ENCODE peak calls at places on chromosomes 6 and 20, in seven cellular contexts. Y, L, G, H, C, M and A are unnamed samples.

GRCh38 chr6:91781946-91782345 is 1195.1 kb upstream of the MAP3K7 start:
- DNase-seq in Y (no peak), L (no peak), G (no peak), H (peak), C (no peak), M (no peak), A (peak)

GRCh38 chr6:116616757-116617093 is 446 bp downstream of the RSPH4A start:
- DNase-seq in Y (peak), L (no peak), G (peak), H (no peak), C (no peak), M (no peak), A (no peak)

GRCh38 chr6:77455271-77455670 is 8.0 kb downstream of the HTR1B start:
- DNase-seq in Y (no peak), L (no peak), G (no peak), H (no peak), C (peak), M (no peak), A (no peak)

GRCh38 chr20:51738877-51739447 is 29.2 kb downstream of the ATP9A start:
- DNase-seq in Y (no peak), L (no peak), G (no peak), H (peak), C (no peak), M (peak), A (no peak)

GRCh38 chr6:130233332-130233731 is 10.6 kb upstream of the SAMD3 start:
- DNase-seq in Y (peak), L (peak), G (no peak), H (no peak), C (no peak), M (no peak), A (no peak)

GRCh38 chr6:13098006-13098405 is 230.3 kb downstream of the TBC1D7 start:
- DNase-seq in Y (no peak), L (no peak), G (no peak), H (no peak), C (no peak), M (no peak), A (no peak)

GRCh38 chr6:145887969-145888368 is 73.4 kb upstream of the FBXO30 start:
- DNase-seq in Y (peak), L (no peak), G (peak), H (peak), C (peak), M (peak), A (no peak)

GRCh38 chr6:165049362-165049761 is 260.0 kb downstream of the C6orf118 start:
- DNase-seq in Y (peak), L (no peak), G (no peak), H (peak), C (peak), M (peak), A (peak)

GRCh38 chr6:1855890-1856289 is 246.2 kb downstream of the FOXC1 start:
- DNase-seq in Y (no peak), L (no peak), G (no peak), H (no peak), C (no peak), M (no peak), A (no peak)

GRCh38 chr6:37653933-37654565 is 43.6 kb downstream of the MDGA1 start:
- DNase-seq in Y (peak), L (no peak), G (no peak), H (peak), C (no peak), M (peak), A (peak)

GRCh38 chr20:38842558-38842981 is 37.1 kb downstream of the PPP1R16B start:
- DNase-seq in Y (peak), L (no peak), G (no peak), H (no peak), C (no peak), M (no peak), A (no peak)

GRCh38 chr6:125300992-125301434 is 754 bp downstream of the HDDC2 start:
- DNase-seq in Y (peak), L (no peak), G (no peak), H (peak), C (peak), M (peak), A (no peak)

GRCh38 chr6:38033442-38033982 is 214.0 kb downstream of the ZFAND3 start:
- DNase-seq in Y (no peak), L (no peak), G (no peak), H (no peak), C (no peak), M (no peak), A (no peak)

GRCh38 chr20:25863536-25864325 is 167.1 kb upstream of the ZNF337 start:
- DNase-seq in Y (peak), L (no peak), G (no peak), H (peak), C (peak), M (peak), A (no peak)

GRCh38 chr20:19945732-19946670 is 71.2 kb upstream of the NAA20 start:
- DNase-seq in Y (no peak), L (no peak), G (no peak), H (no peak), C (peak), M (no peak), A (no peak)

GRCh38 chr6:136503303-136503702 is 46.9 kb downstream of the MAP7 start:
- DNase-seq in Y (peak), L (no peak), G (no peak), H (no peak), C (no peak), M (no peak), A (no peak)

GRCh38 chr6:168073937-168074730 is 4.9 kb downstream of the FRMD1 start:
- DNase-seq in Y (no peak), L (no peak), G (no peak), H (no peak), C (no peak), M (no peak), A (no peak)

GRCh38 chr20:58553841-58554240 is 38.6 kb upstream of the APCDD1L start:
- DNase-seq in Y (no peak), L (peak), G (peak), H (no peak), C (peak), M (no peak), A (no peak)

GRCh38 chr6:27687154-27688013 is 214.5 kb upstream of the ZNF184 start:
- DNase-seq in Y (peak), L (peak), G (peak), H (peak), C (peak), M (peak), A (peak)

GRCh38 chr20:3818155-3819151 is 1.9 kb upstream of the AP5S1 start:
- DNase-seq in Y (peak), L (peak), G (peak), H (peak), C (peak), M (peak), A (peak)

GRCh38 chr20:47360489-47361267 is 4.2 kb upstream of the ZMYND8 start:
- DNase-seq in Y (peak), L (peak), G (peak), H (peak), C (peak), M (peak), A (peak)

GRCh38 chr6:132750455-132751248 is 7.1 kb downstream of the VNN2 start:
- DNase-seq in Y (no peak), L (no peak), G (no peak), H (no peak), C (no peak), M (no peak), A (no peak)

GRCh38 chr6:56789879-56790278 is 147.2 kb upstream of the DST start:
- DNase-seq in Y (no peak), L (no peak), G (no peak), H (peak), C (no peak), M (no peak), A (no peak)

GRCh38 chr20:37406010-37406998 is 60.4 kb downstream of the SRC start:
- DNase-seq in Y (peak), L (no peak), G (no peak), H (peak), C (peak), M (peak), A (peak)
- TF ChIP-seq CTCF in Y (no peak), L (no peak), G (no peak), H (no peak), C (no peak), M (no peak), A (no peak)

DNA sequence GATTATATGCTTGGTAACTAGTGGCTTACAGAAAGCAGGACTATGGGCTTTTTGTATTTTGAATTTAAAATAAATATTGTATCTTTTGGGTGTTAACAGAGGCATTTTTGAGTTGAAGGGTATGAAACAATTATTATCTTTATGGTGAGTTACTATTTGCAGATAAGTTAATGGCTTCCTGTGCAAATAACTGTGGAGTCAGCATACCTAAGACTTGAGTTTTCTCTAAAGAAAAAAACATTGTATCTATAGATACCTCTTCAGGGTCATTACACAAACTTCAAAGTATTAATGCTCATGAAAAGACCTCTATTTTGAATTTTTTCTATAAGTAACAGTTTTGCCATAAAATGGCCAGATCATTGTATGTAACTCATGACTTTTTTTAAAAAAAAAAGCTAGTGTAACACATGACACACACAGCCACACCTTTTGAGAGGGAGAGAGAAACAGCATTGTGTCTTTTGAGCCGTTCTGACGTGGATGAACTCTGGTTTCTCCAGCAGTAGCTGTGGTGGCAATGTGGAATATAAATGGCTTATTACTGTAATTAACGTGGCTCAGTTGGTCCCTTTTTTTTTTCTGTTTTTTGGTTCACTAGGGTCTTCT is 36.3 kb downstream of the PLEKHG1 start:
- DNase-seq in Y (no peak), L (no peak), G (no peak), H (no peak), C (no peak), M (no peak), A (no peak)
- TF ChIP-seq CTCF in Y (no peak), L (no peak), G (no peak), H (no peak), C (no peak), M (no peak), A (no peak)

DNA sequence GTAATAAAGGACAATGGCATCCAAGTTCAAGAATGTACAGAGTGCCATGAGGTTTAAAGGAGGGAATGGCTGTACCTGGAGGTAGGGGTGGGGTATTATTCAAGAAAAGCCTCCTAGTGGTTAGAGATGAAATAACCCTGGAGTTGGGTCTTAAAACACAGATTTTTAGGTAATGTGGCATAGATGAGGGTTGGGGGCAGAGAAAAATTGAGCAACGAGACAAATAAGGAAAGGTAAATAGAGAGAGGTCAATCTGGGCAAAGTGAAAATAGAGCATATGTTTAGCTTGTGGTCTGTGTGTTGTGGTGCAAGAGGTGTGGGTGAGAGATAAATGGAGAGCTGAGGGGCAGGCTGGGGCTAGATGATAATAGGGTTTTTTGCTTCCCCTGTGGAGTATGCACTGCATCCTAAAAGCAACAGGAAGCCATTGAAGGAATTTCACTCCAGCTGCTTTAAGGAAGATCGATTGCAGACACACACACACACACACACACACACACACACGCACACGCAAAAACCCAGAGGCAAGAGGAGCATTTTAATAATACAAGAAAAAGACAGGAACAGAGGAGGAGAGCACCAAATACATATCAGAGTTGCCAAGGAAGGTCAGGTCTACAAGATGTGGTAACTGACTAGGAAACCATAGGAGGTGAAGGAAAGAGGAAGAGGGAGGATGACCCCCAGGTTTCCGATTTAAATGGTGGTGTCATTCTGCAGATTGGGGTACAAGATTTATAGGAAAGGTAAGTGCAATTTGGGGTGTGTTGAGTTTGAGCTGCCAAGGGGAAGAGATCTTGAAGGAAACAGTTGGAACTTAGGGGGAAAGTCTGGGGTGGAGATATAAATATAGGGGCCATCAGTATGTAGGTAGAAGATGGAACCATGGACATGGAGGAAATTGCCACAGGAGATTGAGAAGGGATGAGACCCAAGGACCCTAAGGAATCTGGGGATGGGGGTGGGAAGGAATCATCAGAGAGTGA is 31.3 kb upstream of the ADGRF1 start:
- DNase-seq in Y (peak), L (no peak), G (no peak), H (no peak), C (no peak), M (peak), A (no peak)
- TF ChIP-seq CTCF in Y (peak), L (peak), G (no peak), H (peak), C (peak), M (peak), A (peak)

DNA sequence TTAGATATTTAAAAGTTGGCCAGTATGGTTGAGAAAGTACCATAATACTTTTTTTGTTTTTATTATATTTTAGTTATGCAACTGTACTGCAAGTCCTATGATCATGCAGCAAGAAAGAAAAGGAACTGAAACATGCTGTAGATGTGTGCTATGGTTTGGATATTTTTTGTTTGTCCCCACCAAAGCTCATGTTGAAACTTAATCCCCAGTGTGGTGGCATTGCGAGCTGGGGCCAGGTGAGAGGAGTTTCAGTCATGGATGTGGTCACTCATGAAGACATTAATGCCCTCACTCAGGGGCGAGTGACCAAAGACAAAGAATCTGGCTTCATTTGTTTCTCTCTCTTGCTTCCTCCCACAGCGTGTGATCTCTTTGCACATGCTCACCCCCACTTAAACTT is 393.9 kb downstream of the PAX1 start:
- DNase-seq in Y (no peak), L (no peak), G (no peak), H (no peak), C (no peak), M (no peak), A (no peak)
- TF ChIP-seq CTCF in Y (no peak), L (no peak), G (no peak), H (no peak), C (no peak), M (no peak), A (no peak)

GRCh38 chr6:75590370-75590769 is 11.3 kb upstream of the SENP6 start:
- DNase-seq in Y (no peak), L (no peak), G (no peak), H (no peak), C (no peak), M (no peak), A (no peak)
- TF ChIP-seq CTCF in Y (no peak), L (no peak), G (no peak), H (no peak), C (no peak), M (no peak), A (no peak)

GRCh38 chr20:61886721-61887658 is 178.7 kb downstream of the TAF4 start:
- DNase-seq in Y (peak), L (peak), G (no peak), H (peak), C (peak), M (peak), A (peak)
- TF ChIP-seq CTCF in Y (peak), L (peak), G (peak), H (peak), C (peak), M (peak), A (peak)

GRCh38 chr6:143023695-143024094 is 37.0 kb upstream of the AIG1 start:
- DNase-seq in Y (no peak), L (no peak), G (no peak), H (no peak), C (no peak), M (no peak), A (no peak)
- TF ChIP-seq CTCF in Y (no peak), L (no peak), G (no peak), H (no peak), C (no peak), M (no peak), A (no peak)

DNA sequence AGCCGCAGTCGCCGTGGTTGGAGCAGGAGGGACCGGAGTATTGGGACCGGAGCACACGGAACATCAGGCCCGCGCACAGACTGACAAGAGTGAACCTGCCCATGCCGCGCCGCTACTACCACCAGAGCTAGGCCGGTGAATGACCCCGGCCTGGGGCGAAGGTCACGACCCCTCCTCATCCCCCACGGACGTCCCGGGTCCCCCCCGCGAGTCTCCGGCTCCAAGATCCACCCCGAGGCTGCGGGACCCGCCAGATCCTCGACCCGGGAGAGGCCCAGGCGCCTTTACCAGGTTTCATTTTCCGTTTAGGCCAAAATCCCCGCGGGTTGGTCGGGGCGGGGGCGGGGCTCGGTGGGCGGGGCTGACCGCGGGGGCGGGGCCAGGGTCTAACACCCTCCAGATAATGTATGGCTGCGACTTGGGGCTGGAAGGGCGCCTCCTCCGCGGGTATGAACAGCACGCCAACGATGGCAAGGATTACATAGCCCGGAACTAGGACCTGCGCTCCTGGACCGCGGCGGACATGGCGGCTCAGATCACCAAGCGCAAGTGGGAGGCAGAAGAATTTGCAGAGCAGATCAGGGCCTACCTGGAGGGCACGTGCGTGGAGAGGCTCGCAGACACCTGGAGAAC is 15.4 kb upstream of the HLA-A start:
- DNase-seq in Y (peak), L (peak), G (peak), H (peak), C (peak), M (no peak), A (no peak)
- TF ChIP-seq CTCF in Y (no peak), L (no peak), G (no peak), H (no peak), C (no peak), M (no peak), A (no peak)